ENCODE peak calls at places on chromosome 5, in five cellular contexts. One of them, this sample, is unnamed.

GRCh38 chr5:96031811-96032261 is 70.2 kb upstream of the ELL2 start:
- DNase-seq in CD8-positive, alpha-beta T cell: no peak
- DNase-seq in upper lobe of left lung: no peak
- DNase-seq in dermis blood vessel endothelial cell: no peak
- DNase-seq in 8988T: peak
- DNase-seq in this sample: no peak

GRCh38 chr5:15521349-15521937 is 21.5 kb downstream of the FBXL7 start:
- DNase-seq in CD8-positive, alpha-beta T cell: no peak
- DNase-seq in 8988T: no peak
- DNase-seq in dermis blood vessel endothelial cell: peak
- DNase-seq in upper lobe of left lung: no peak
- DNase-seq in this sample: no peak

GRCh38 chr5:168434746-168435321 is 51.4 kb upstream of the RARS1 start:
- DNase-seq in 8988T: no peak
- DNase-seq in dermis blood vessel endothelial cell: no peak
- DNase-seq in CD8-positive, alpha-beta T cell: no peak
- DNase-seq in upper lobe of left lung: no peak
- DNase-seq in this sample: no peak

GRCh38 chr5:103941554-103941953 is 379.0 kb upstream of the NUDT12 start:
- DNase-seq in 8988T: no peak
- DNase-seq in upper lobe of left lung: no peak
- DNase-seq in dermis blood vessel endothelial cell: no peak
- DNase-seq in CD8-positive, alpha-beta T cell: no peak
- DNase-seq in this sample: no peak

GRCh38 chr5:177085985-177086917 is at the start of gene FGFR4:
- DNase-seq in 8988T: peak
- DNase-seq in upper lobe of left lung: peak
- DNase-seq in dermis blood vessel endothelial cell: peak
- DNase-seq in CD8-positive, alpha-beta T cell: peak
- DNase-seq in this sample: no peak

GRCh38 chr5:9653811-9654210 is 23.7 kb upstream of the TAS2R1 start:
- DNase-seq in CD8-positive, alpha-beta T cell: no peak
- DNase-seq in dermis blood vessel endothelial cell: no peak
- DNase-seq in upper lobe of left lung: no peak
- DNase-seq in 8988T: no peak
- DNase-seq in this sample: peak

GRCh38 chr5:53490747-53491146 is 10.3 kb downstream of the FST start:
- DNase-seq in upper lobe of left lung: no peak
- DNase-seq in dermis blood vessel endothelial cell: no peak
- DNase-seq in 8988T: no peak
- DNase-seq in CD8-positive, alpha-beta T cell: no peak
- DNase-seq in this sample: peak

GRCh38 chr5:111697881-111698757 is 58.9 kb downstream of the NREP start:
- DNase-seq in CD8-positive, alpha-beta T cell: no peak
- DNase-seq in 8988T: no peak
- DNase-seq in dermis blood vessel endothelial cell: peak
- DNase-seq in upper lobe of left lung: no peak
- DNase-seq in this sample: no peak

GRCh38 chr5:133642153-133642552 is 29.8 kb upstream of the FSTL4 start:
- DNase-seq in CD8-positive, alpha-beta T cell: no peak
- DNase-seq in dermis blood vessel endothelial cell: no peak
- DNase-seq in upper lobe of left lung: no peak
- DNase-seq in 8988T: no peak
- DNase-seq in this sample: no peak

GRCh38 chr5:122831984-122832383 is 13.4 kb upstream of the SNX24 start:
- DNase-seq in CD8-positive, alpha-beta T cell: no peak
- DNase-seq in 8988T: no peak
- DNase-seq in upper lobe of left lung: no peak
- DNase-seq in dermis blood vessel endothelial cell: no peak
- DNase-seq in this sample: no peak

GRCh38 chr5:1568201-1568979 is 44.6 kb upstream of the LPCAT1 start:
- DNase-seq in CD8-positive, alpha-beta T cell: no peak
- DNase-seq in upper lobe of left lung: no peak
- DNase-seq in 8988T: no peak
- DNase-seq in dermis blood vessel endothelial cell: peak
- DNase-seq in this sample: peak

GRCh38 chr5:40796487-40796889 is 1.7 kb downstream of the PRKAA1 start:
- DNase-seq in dermis blood vessel endothelial cell: peak
- DNase-seq in CD8-positive, alpha-beta T cell: no peak
- DNase-seq in 8988T: no peak
- DNase-seq in upper lobe of left lung: no peak
- DNase-seq in this sample: no peak

GRCh38 chr5:57438162-57438561 is 44.4 kb downstream of the ACTBL2 start:
- DNase-seq in dermis blood vessel endothelial cell: peak
- DNase-seq in upper lobe of left lung: no peak
- DNase-seq in CD8-positive, alpha-beta T cell: no peak
- DNase-seq in 8988T: no peak
- DNase-seq in this sample: no peak

GRCh38 chr5:163362806-163363788 is 74.3 kb upstream of the CCNG1 start:
- DNase-seq in upper lobe of left lung: no peak
- DNase-seq in CD8-positive, alpha-beta T cell: no peak
- DNase-seq in dermis blood vessel endothelial cell: no peak
- DNase-seq in 8988T: no peak
- DNase-seq in this sample: no peak

GRCh38 chr5:110752953-110753352 is 14.1 kb downstream of the SLC25A46 start:
- DNase-seq in 8988T: no peak
- DNase-seq in CD8-positive, alpha-beta T cell: no peak
- DNase-seq in dermis blood vessel endothelial cell: no peak
- DNase-seq in upper lobe of left lung: no peak
- DNase-seq in this sample: no peak

GRCh38 chr5:106964102-106964501 is 706.6 kb downstream of the EFNA5 start:
- DNase-seq in CD8-positive, alpha-beta T cell: no peak
- DNase-seq in upper lobe of left lung: no peak
- DNase-seq in dermis blood vessel endothelial cell: peak
- DNase-seq in 8988T: no peak
- DNase-seq in this sample: no peak

GRCh38 chr5:169020102-169020501 is 280.8 kb downstream of the SLIT3 start:
- DNase-seq in 8988T: no peak
- DNase-seq in upper lobe of left lung: no peak
- DNase-seq in dermis blood vessel endothelial cell: no peak
- DNase-seq in CD8-positive, alpha-beta T cell: no peak
- DNase-seq in this sample: no peak

GRCh38 chr5:125883223-125883622 is 540.0 kb upstream of the GRAMD2B start:
- DNase-seq in upper lobe of left lung: no peak
- DNase-seq in CD8-positive, alpha-beta T cell: no peak
- DNase-seq in 8988T: no peak
- DNase-seq in dermis blood vessel endothelial cell: no peak
- DNase-seq in this sample: no peak

GRCh38 chr5:141605523-141606277 is 13.1 kb downstream of the DIAPH1 start:
- DNase-seq in upper lobe of left lung: no peak
- DNase-seq in CD8-positive, alpha-beta T cell: peak
- DNase-seq in dermis blood vessel endothelial cell: peak
- DNase-seq in 8988T: no peak
- DNase-seq in this sample: no peak

GRCh38 chr5:53890490-53890889 is 330.1 kb downstream of the NDUFS4 start:
- DNase-seq in 8988T: no peak
- DNase-seq in upper lobe of left lung: no peak
- DNase-seq in dermis blood vessel endothelial cell: no peak
- DNase-seq in CD8-positive, alpha-beta T cell: no peak
- DNase-seq in this sample: no peak

GRCh38 chr5:82901281-82901888 is 175.8 kb downstream of the TMEM167A start:
- DNase-seq in 8988T: no peak
- DNase-seq in dermis blood vessel endothelial cell: no peak
- DNase-seq in CD8-positive, alpha-beta T cell: no peak
- DNase-seq in upper lobe of left lung: no peak
- DNase-seq in this sample: no peak